ENCODE peak calls at places on chromosomes 11 and 22, in ten cellular contexts. Q is aorta, V is thyroid gland, O is suprapubic skin, W is uterus, I is Caco-2, U is kidney, X is stomach, C is right atrium auricular region, A is A549. T is an unnamed sample.

GRCh38 chr11:123382555-123383074 is 47.5 kb upstream of the GRAMD1B start:
- DNase-seq in X (no peak), V (no peak), A (no peak), U (no peak), I (no peak), W (no peak), Q (no peak), C (no peak), O (no peak), T (no peak)

GRCh38 chr11:88420165-88420781 is 82.7 kb upstream of the CTSC start:
- DNase-seq in O (no peak), X (no peak), I (no peak), V (no peak), U (no peak), W (peak; percentile 34), Q (no peak), A (no peak), C (peak; percentile 76), T (no peak)

GRCh38 chr11:117045196-117045595 is 53.0 kb downstream of the SIK3 start:
- DNase-seq in C (no peak), I (no peak), W (no peak), X (no peak), O (no peak), A (no peak), V (no peak), Q (no peak), U (no peak), T (no peak)

GRCh38 chr11:117183724-117184349 is 5.3 kb downstream of the SIDT2 start:
- DNase-seq in U (peak; percentile 26), V (no peak), A (no peak), X (peak; percentile 73), Q (peak; percentile 21), C (peak; percentile 36), I (peak; percentile 59), W (peak; percentile 10), O (peak; percentile 57), T (no peak)

GRCh38 chr11:102882389-102883024 is 7.7 kb upstream of the MMP12 start:
- DNase-seq in I (no peak), X (no peak), O (no peak), C (no peak), W (no peak), A (no peak), U (no peak), V (no peak), Q (no peak), T (no peak)

GRCh38 chr11:128563942-128564641 is 23.3 kb downstream of the ETS1 start:
- DNase-seq in U (no peak), A (no peak), I (no peak), O (no peak), C (no peak), X (no peak), Q (no peak), V (no peak), W (no peak), T (no peak)

GRCh38 chr11:69351460-69351859 is 57.5 kb downstream of the MYEOV start:
- DNase-seq in I (no peak), Q (no peak), C (no peak), O (no peak), A (no peak), X (no peak), W (no peak), U (no peak), V (no peak), T (no peak)

GRCh38 chr22:19799322-19800190 is 39.0 kb downstream of the TBX1 start:
- DNase-seq in W (peak; percentile 90), O (peak; percentile 90), V (no peak), A (no peak), X (no peak), Q (peak; percentile 71), I (no peak), C (no peak), U (peak; percentile 61), T (no peak)

GRCh38 chr22:38172489-38173155 is 9.0 kb downstream of the PLA2G6 start:
- DNase-seq in V (peak; percentile 35), Q (peak; percentile 70), W (peak; percentile 76), U (peak; percentile 84), O (peak; percentile 87), C (peak; percentile 83), A (no peak), I (no peak), X (peak; percentile 93), T (no peak)

GRCh38 chr11:82949352-82949751 is 47.8 kb downstream of the DDIAS start:
- DNase-seq in X (no peak), W (no peak), V (no peak), I (no peak), U (no peak), Q (no peak), C (no peak), A (no peak), O (no peak), T (no peak)

GRCh38 chr11:131914299-131914902 is 544.0 kb downstream of the NTM start:
- DNase-seq in Q (no peak), W (no peak), O (no peak), I (no peak), C (no peak), U (no peak), X (no peak), A (no peak), V (no peak), T (no peak)

GRCh38 chr11:78929092-78929905 is 354.6 kb upstream of the NARS2 start:
- DNase-seq in U (no peak), I (no peak), W (no peak), A (no peak), C (no peak), Q (no peak), X (no peak), O (no peak), V (no peak), T (peak; percentile 72)

GRCh38 chr11:65551572-65552398 is 6.4 kb downstream of the LTBP3 start:
- DNase-seq in X (peak; percentile 81), V (peak; percentile 83), I (peak; percentile 88), W (no peak), O (no peak), U (peak; percentile 83), Q (no peak), C (no peak), A (peak; percentile 58), T (no peak)

GRCh38 chr22:46104170-46104880 is 46.0 kb upstream of the PPARA start:
- DNase-seq in O (no peak), A (no peak), C (no peak), V (no peak), W (peak; percentile 72), X (peak; percentile 83), U (no peak), Q (peak; percentile 76), I (no peak), T (no peak)

GRCh38 chr22:21714059-21714770 is 21.4 kb downstream of the YPEL1 start:
- DNase-seq in X (peak; percentile 63), V (no peak), I (no peak), O (no peak), U (no peak), C (no peak), Q (no peak), A (no peak), W (no peak), T (no peak)

GRCh38 chr11:35389897-35390462 is 29.4 kb downstream of the SLC1A2 start:
- DNase-seq in A (no peak), O (no peak), Q (no peak), U (no peak), C (no peak), I (no peak), W (no peak), X (no peak), V (peak; percentile 9), T (no peak)

DNA sequence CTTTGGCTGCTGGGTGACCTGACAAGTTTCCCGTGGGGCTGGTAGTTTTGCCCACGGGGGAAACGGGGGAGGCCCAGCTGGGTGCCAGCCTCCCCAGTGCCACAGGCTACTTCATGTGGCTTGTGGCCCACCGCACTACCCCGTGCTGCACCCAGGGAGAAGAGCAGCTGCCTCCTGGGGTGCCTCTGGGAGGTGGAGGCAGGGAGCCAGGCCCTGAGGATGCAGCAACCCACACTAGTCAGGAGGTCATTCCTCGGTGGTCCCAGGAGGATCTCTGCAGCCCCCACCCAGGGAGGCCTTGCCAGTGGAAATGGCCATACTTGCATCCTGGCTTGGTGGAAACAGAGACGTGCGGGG is 3.5 kb downstream of the PIM3 start:
- DNase-seq in A (no peak), W (peak; percentile 19), Q (peak; percentile 55), U (peak; percentile 72), X (peak; percentile 26), O (no peak), V (no peak), I (no peak), C (no peak), T (no peak)
- H3K4me1 ChIP-seq in A (peaks cover 40% of the 10 kb centered on the region), W (peaks cover 40% of the 10 kb centered on the region), Q (no peaks in the 10 kb centered on the region), U (peaks cover 65% of the 10 kb centered on the region), X (peaks cover 69% of the 10 kb centered on the region), O (peaks cover 73% of the 10 kb centered on the region), V (peaks cover 73% of the 10 kb centered on the region), I (peaks cover 51% of the 10 kb centered on the region), C (peaks cover 82% of the 10 kb centered on the region), T (peaks cover 13% of the 10 kb centered on the region)

GRCh38 chr11:64151337-64151736 is 14.6 kb downstream of the MACROD1 start:
- DNase-seq in U (no peak), Q (no peak), A (no peak), W (no peak), I (no peak), X (no peak), C (no peak), V (no peak), O (no peak), T (no peak)
- H3K4me1 ChIP-seq in U (peaks cover 20% of the 10 kb centered on the region), Q (no peaks in the 10 kb centered on the region), A (no peaks in the 10 kb centered on the region), W (no peaks in the 10 kb centered on the region), I (no peaks in the 10 kb centered on the region), X (peaks cover 14% of the 10 kb centered on the region), C (peaks cover 35% of the 10 kb centered on the region), V (peaks cover 38% of the 10 kb centered on the region), O (peaks cover 27% of the 10 kb centered on the region), T (peaks cover 8% of the 10 kb centered on the region)

GRCh38 chr11:47987781-47988180 is 7.4 kb downstream of the PTPRJ start:
- DNase-seq in V (no peak), C (no peak), W (no peak), U (no peak), I (no peak), O (no peak), X (peak; percentile 55), Q (no peak), A (no peak), T (no peak)
- H3K4me1 ChIP-seq in V (peaks cover 71% of the 10 kb centered on the region), C (peaks cover 28% of the 10 kb centered on the region), W (no peaks in the 10 kb centered on the region), U (peaks cover 4% of the 10 kb centered on the region), I (peaks cover 20% of the 10 kb centered on the region), O (peaks cover 10% of the 10 kb centered on the region), X (peaks cover 76% of the 10 kb centered on the region), Q (no peaks in the 10 kb centered on the region), A (peaks cover 94% of the 10 kb centered on the region), T (peaks cover 2% of the 10 kb centered on the region)

GRCh38 chr11:540583-541432 is 3.5 kb downstream of the LRRC56 start:
- DNase-seq in Q (peak; percentile 40), A (no peak), V (no peak), I (peak; percentile 36), U (peak; percentile 66), C (no peak), W (no peak), X (no peak), O (no peak), T (no peak)
- H3K4me1 ChIP-seq in Q (no peaks in the 10 kb centered on the region), A (peaks cover 3% of the 10 kb centered on the region), V (peaks cover 21% of the 10 kb centered on the region), I (peaks cover 9% of the 10 kb centered on the region), U (peaks cover 14% of the 10 kb centered on the region), C (peaks cover 20% of the 10 kb centered on the region), W (no peaks in the 10 kb centered on the region), X (peaks cover 22% of the 10 kb centered on the region), O (peaks cover 22% of the 10 kb centered on the region), T (peaks cover 9% of the 10 kb centered on the region)

GRCh38 chr11:134716582-134716981 is 304.5 kb upstream of the B3GAT1 start:
- DNase-seq in I (no peak), V (no peak), C (no peak), X (no peak), O (no peak), A (no peak), U (no peak), W (no peak), Q (no peak), T (no peak)
- H3K4me1 ChIP-seq in I (no peaks in the 10 kb centered on the region), V (no peaks in the 10 kb centered on the region), C (no peaks in the 10 kb centered on the region), X (no peaks in the 10 kb centered on the region), O (no peaks in the 10 kb centered on the region), A (no peaks in the 10 kb centered on the region), U (no peaks in the 10 kb centered on the region), W (no peaks in the 10 kb centered on the region), Q (no peaks in the 10 kb centered on the region), T (no peaks in the 10 kb centered on the region)